ENCODE peak calls at places on chromosomes 16 and 17, in ten cellular contexts. One of them, this sample, is unnamed.

GRCh38 chr16:57803413-57803990 is 1.2 kb upstream of the KIFC3 start:
- DNase-seq in neuronal stem cell: no peak
- DNase-seq in SK-N-SH: no peak
- DNase-seq in GM06990: no peak
- DNase-seq in trophoblast cell: no peak
- DNase-seq in fibroblast of the aortic adventitia: peak
- DNase-seq in Peyer's patch: no peak
- DNase-seq in tibial artery: no peak
- DNase-seq in right atrium auricular region: no peak
- DNase-seq in foreskin fibroblast: no peak
- DNase-seq in this sample: peak

GRCh38 chr16:50866806-50867205 is 124.9 kb downstream of the CYLD start:
- DNase-seq in tibial artery: no peak
- DNase-seq in neuronal stem cell: no peak
- DNase-seq in trophoblast cell: no peak
- DNase-seq in right atrium auricular region: no peak
- DNase-seq in GM06990: no peak
- DNase-seq in SK-N-SH: no peak
- DNase-seq in foreskin fibroblast: no peak
- DNase-seq in fibroblast of the aortic adventitia: no peak
- DNase-seq in Peyer's patch: no peak
- DNase-seq in this sample: no peak

GRCh38 chr16:85991425-85991824 is 92.5 kb downstream of the IRF8 start:
- DNase-seq in Peyer's patch: no peak
- DNase-seq in tibial artery: no peak
- DNase-seq in neuronal stem cell: no peak
- DNase-seq in trophoblast cell: no peak
- DNase-seq in SK-N-SH: no peak
- DNase-seq in fibroblast of the aortic adventitia: no peak
- DNase-seq in GM06990: no peak
- DNase-seq in right atrium auricular region: no peak
- DNase-seq in foreskin fibroblast: no peak
- DNase-seq in this sample: no peak

GRCh38 chr16:69270395-69270794 is 40.8 kb upstream of the VPS4A start:
- DNase-seq in SK-N-SH: no peak
- DNase-seq in neuronal stem cell: no peak
- DNase-seq in right atrium auricular region: no peak
- DNase-seq in foreskin fibroblast: no peak
- DNase-seq in fibroblast of the aortic adventitia: peak
- DNase-seq in Peyer's patch: no peak
- DNase-seq in GM06990: no peak
- DNase-seq in trophoblast cell: no peak
- DNase-seq in tibial artery: no peak
- DNase-seq in this sample: no peak

GRCh38 chr17:71423871-71424546 is 696.8 kb upstream of the SOX9 start:
- DNase-seq in GM06990: peak
- DNase-seq in fibroblast of the aortic adventitia: no peak
- DNase-seq in tibial artery: no peak
- DNase-seq in SK-N-SH: no peak
- DNase-seq in neuronal stem cell: no peak
- DNase-seq in trophoblast cell: no peak
- DNase-seq in right atrium auricular region: no peak
- DNase-seq in foreskin fibroblast: no peak
- DNase-seq in Peyer's patch: no peak
- DNase-seq in this sample: peak

GRCh38 chr17:8442310-8442709 is 6.6 kb downstream of the NDEL1 start:
- DNase-seq in GM06990: no peak
- DNase-seq in foreskin fibroblast: no peak
- DNase-seq in fibroblast of the aortic adventitia: no peak
- DNase-seq in Peyer's patch: no peak
- DNase-seq in tibial artery: no peak
- DNase-seq in neuronal stem cell: no peak
- DNase-seq in SK-N-SH: no peak
- DNase-seq in trophoblast cell: no peak
- DNase-seq in right atrium auricular region: no peak
- DNase-seq in this sample: no peak

GRCh38 chr16:4392382-4393242 is 21.0 kb downstream of the VASN start:
- DNase-seq in foreskin fibroblast: peak
- DNase-seq in tibial artery: no peak
- DNase-seq in Peyer's patch: no peak
- DNase-seq in fibroblast of the aortic adventitia: peak
- DNase-seq in trophoblast cell: peak
- DNase-seq in right atrium auricular region: no peak
- DNase-seq in GM06990: no peak
- DNase-seq in neuronal stem cell: no peak
- DNase-seq in SK-N-SH: peak
- DNase-seq in this sample: peak

GRCh38 chr17:14621826-14622621 is 321.1 kb downstream of the HS3ST3B1 start:
- DNase-seq in tibial artery: no peak
- DNase-seq in Peyer's patch: no peak
- DNase-seq in right atrium auricular region: no peak
- DNase-seq in GM06990: no peak
- DNase-seq in fibroblast of the aortic adventitia: no peak
- DNase-seq in SK-N-SH: no peak
- DNase-seq in neuronal stem cell: no peak
- DNase-seq in trophoblast cell: no peak
- DNase-seq in foreskin fibroblast: no peak
- DNase-seq in this sample: no peak

GRCh38 chr17:5020502-5021023 is 14.7 kb downstream of the SLC52A1 start:
- DNase-seq in tibial artery: no peak
- DNase-seq in GM06990: no peak
- DNase-seq in foreskin fibroblast: no peak
- DNase-seq in right atrium auricular region: no peak
- DNase-seq in trophoblast cell: no peak
- DNase-seq in Peyer's patch: no peak
- DNase-seq in fibroblast of the aortic adventitia: no peak
- DNase-seq in SK-N-SH: no peak
- DNase-seq in neuronal stem cell: no peak
- DNase-seq in this sample: no peak

GRCh38 chr16:11356573-11357331 is 11.5 kb downstream of the RMI2 start:
- DNase-seq in trophoblast cell: peak
- DNase-seq in fibroblast of the aortic adventitia: peak
- DNase-seq in foreskin fibroblast: peak
- DNase-seq in Peyer's patch: peak
- DNase-seq in SK-N-SH: peak
- DNase-seq in right atrium auricular region: no peak
- DNase-seq in neuronal stem cell: peak
- DNase-seq in tibial artery: peak
- DNase-seq in GM06990: peak
- DNase-seq in this sample: peak

GRCh38 chr16:89105599-89106151 is 12.0 kb downstream of the ACSF3 start:
- DNase-seq in fibroblast of the aortic adventitia: no peak
- DNase-seq in GM06990: no peak
- DNase-seq in trophoblast cell: no peak
- DNase-seq in SK-N-SH: no peak
- DNase-seq in Peyer's patch: no peak
- DNase-seq in right atrium auricular region: no peak
- DNase-seq in foreskin fibroblast: no peak
- DNase-seq in tibial artery: no peak
- DNase-seq in neuronal stem cell: no peak
- DNase-seq in this sample: no peak

GRCh38 chr17:64648234-64648633 is 13.9 kb downstream of the SMURF2 start:
- DNase-seq in tibial artery: no peak
- DNase-seq in fibroblast of the aortic adventitia: no peak
- DNase-seq in foreskin fibroblast: peak
- DNase-seq in neuronal stem cell: no peak
- DNase-seq in SK-N-SH: no peak
- DNase-seq in right atrium auricular region: no peak
- DNase-seq in Peyer's patch: no peak
- DNase-seq in GM06990: no peak
- DNase-seq in trophoblast cell: no peak
- DNase-seq in this sample: no peak

DNA sequence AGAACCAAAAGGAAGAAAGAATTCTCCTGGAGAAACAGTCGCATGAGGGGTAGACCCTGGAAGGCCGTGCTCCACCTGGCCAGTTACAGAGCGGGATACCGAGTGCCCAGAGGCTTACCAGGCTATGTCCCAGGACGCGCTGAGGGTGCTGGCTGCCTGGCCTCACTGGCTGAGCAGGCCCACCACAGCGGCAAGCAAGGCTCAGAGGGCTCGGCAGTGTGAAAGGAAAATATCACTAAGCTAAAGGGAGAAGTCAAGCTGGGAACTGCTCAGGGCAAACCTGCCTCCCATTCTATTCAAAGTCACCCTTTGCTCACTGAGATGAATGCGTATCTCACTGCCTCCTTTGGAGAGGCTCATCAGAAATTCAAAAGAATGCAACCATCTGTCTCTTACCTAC is 37.5 kb downstream of the CCDC57 start:
- DNase-seq in trophoblast cell: no peak
- DNase-seq in foreskin fibroblast: no peak
- DNase-seq in GM06990: no peak
- DNase-seq in SK-N-SH: peak
- DNase-seq in right atrium auricular region: no peak
- DNase-seq in fibroblast of the aortic adventitia: no peak
- DNase-seq in Peyer's patch: no peak
- DNase-seq in neuronal stem cell: no peak
- DNase-seq in tibial artery: no peak
- DNase-seq in this sample: no peak
- H3K4me3 ChIP-seq in trophoblast cell: no peak
- H3K4me3 ChIP-seq in foreskin fibroblast: no peak
- H3K4me3 ChIP-seq in GM06990: no peak
- H3K4me3 ChIP-seq in SK-N-SH: no peak
- H3K4me3 ChIP-seq in right atrium auricular region: no peak
- H3K4me3 ChIP-seq in fibroblast of the aortic adventitia: no peak
- H3K4me3 ChIP-seq in Peyer's patch: no peak
- H3K4me3 ChIP-seq in neuronal stem cell: no peak
- H3K4me3 ChIP-seq in tibial artery: no peak
- H3K4me3 ChIP-seq in this sample: no peak

DNA sequence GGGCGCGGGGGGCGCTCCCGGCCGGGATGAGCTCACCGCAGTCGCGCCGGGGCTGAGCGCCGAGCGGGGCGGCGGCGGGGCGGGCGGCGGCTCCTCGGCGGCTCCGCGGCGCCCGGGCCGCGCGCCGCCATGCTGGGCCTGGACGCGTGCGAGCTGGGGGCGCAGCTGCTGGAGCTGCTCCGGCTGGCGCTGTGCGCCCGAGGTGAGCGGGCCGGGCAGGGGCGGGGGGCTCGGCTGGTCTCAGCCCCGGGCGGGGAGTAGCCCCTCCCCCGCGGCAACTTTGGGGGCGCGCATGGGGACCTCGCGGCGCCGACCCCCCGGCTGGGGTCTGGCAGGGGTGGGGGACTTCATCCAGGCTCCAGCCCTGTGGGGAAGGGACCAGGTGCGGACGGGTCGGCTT is at the start of gene ARHGDIG:
- DNase-seq in Peyer's patch: no peak
- DNase-seq in tibial artery: no peak
- DNase-seq in SK-N-SH: peak
- DNase-seq in right atrium auricular region: no peak
- DNase-seq in foreskin fibroblast: no peak
- DNase-seq in fibroblast of the aortic adventitia: no peak
- DNase-seq in GM06990: no peak
- DNase-seq in trophoblast cell: no peak
- DNase-seq in neuronal stem cell: no peak
- DNase-seq in this sample: no peak
- H3K4me3 ChIP-seq in Peyer's patch: peak
- H3K4me3 ChIP-seq in tibial artery: peak
- H3K4me3 ChIP-seq in SK-N-SH: peak
- H3K4me3 ChIP-seq in right atrium auricular region: peak
- H3K4me3 ChIP-seq in foreskin fibroblast: no peak
- H3K4me3 ChIP-seq in fibroblast of the aortic adventitia: peak
- H3K4me3 ChIP-seq in GM06990: no peak
- H3K4me3 ChIP-seq in trophoblast cell: peak
- H3K4me3 ChIP-seq in neuronal stem cell: peak
- H3K4me3 ChIP-seq in this sample: peak

GRCh38 chr16:66924527-66925321 is 611 bp downstream of the RRAD start:
- DNase-seq in Peyer's patch: peak
- DNase-seq in right atrium auricular region: no peak
- DNase-seq in GM06990: peak
- DNase-seq in fibroblast of the aortic adventitia: no peak
- DNase-seq in trophoblast cell: peak
- DNase-seq in neuronal stem cell: peak
- DNase-seq in foreskin fibroblast: peak
- DNase-seq in SK-N-SH: peak
- DNase-seq in tibial artery: no peak
- DNase-seq in this sample: no peak

GRCh38 chr16:66925322-66925840 is at the start of gene RRAD:
- DNase-seq in trophoblast cell: peak
- DNase-seq in Peyer's patch: no peak
- DNase-seq in foreskin fibroblast: peak
- DNase-seq in right atrium auricular region: no peak
- DNase-seq in fibroblast of the aortic adventitia: peak
- DNase-seq in tibial artery: peak
- DNase-seq in neuronal stem cell: no peak
- DNase-seq in SK-N-SH: no peak
- DNase-seq in GM06990: peak
- DNase-seq in this sample: peak

GRCh38 chr16:66923247-66923851 is 2.0 kb downstream of the RRAD start:
- DNase-seq in trophoblast cell: peak
- DNase-seq in GM06990: no peak
- DNase-seq in right atrium auricular region: no peak
- DNase-seq in tibial artery: peak
- DNase-seq in Peyer's patch: no peak
- DNase-seq in fibroblast of the aortic adventitia: peak
- DNase-seq in neuronal stem cell: no peak
- DNase-seq in SK-N-SH: no peak
- DNase-seq in foreskin fibroblast: no peak
- DNase-seq in this sample: no peak

GRCh38 chr16:66921758-66922450 is 3.2 kb upstream of the CDH16 start:
- DNase-seq in tibial artery: no peak
- DNase-seq in fibroblast of the aortic adventitia: no peak
- DNase-seq in Peyer's patch: no peak
- DNase-seq in foreskin fibroblast: no peak
- DNase-seq in GM06990: no peak
- DNase-seq in trophoblast cell: peak
- DNase-seq in SK-N-SH: no peak
- DNase-seq in right atrium auricular region: no peak
- DNase-seq in neuronal stem cell: no peak
- DNase-seq in this sample: no peak

GRCh38 chr16:66923866-66924265 is 1.5 kb downstream of the RRAD start:
- DNase-seq in Peyer's patch: no peak
- DNase-seq in GM06990: no peak
- DNase-seq in tibial artery: no peak
- DNase-seq in SK-N-SH: no peak
- DNase-seq in trophoblast cell: no peak
- DNase-seq in foreskin fibroblast: no peak
- DNase-seq in neuronal stem cell: no peak
- DNase-seq in fibroblast of the aortic adventitia: no peak
- DNase-seq in right atrium auricular region: no peak
- DNase-seq in this sample: no peak
- H3K4me3 ChIP-seq in Peyer's patch: peak
- H3K4me3 ChIP-seq in GM06990: no peak
- H3K4me3 ChIP-seq in tibial artery: peak
- H3K4me3 ChIP-seq in SK-N-SH: no peak
- H3K4me3 ChIP-seq in trophoblast cell: no peak
- H3K4me3 ChIP-seq in foreskin fibroblast: no peak
- H3K4me3 ChIP-seq in neuronal stem cell: no peak
- H3K4me3 ChIP-seq in fibroblast of the aortic adventitia: no peak
- H3K4me3 ChIP-seq in right atrium auricular region: peak
- H3K4me3 ChIP-seq in this sample: no peak

DNA sequence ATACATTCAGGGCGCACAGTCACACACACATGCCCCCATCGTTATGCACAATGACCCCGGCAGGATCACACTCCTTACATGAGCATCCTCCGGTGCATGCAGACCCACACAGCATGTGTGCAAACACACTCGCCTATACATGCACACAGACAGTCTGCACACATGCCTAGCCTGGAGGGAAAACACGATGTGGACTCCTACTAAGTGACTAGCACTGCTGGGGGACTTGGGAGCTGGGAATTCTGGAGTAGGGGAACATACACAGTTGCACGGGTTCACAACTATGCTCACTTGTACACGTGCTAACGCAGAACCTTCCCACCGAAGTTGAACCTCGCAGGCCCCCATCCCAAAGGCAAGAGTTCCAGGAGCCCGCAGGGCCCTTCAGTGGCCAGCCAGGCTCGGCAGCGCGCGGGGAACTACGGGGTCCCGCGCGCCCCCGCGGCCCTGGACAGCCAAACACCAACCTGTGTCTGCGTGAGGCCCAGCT is 2.0 kb downstream of the DLX3 start:
- DNase-seq in trophoblast cell: no peak
- DNase-seq in GM06990: no peak
- DNase-seq in SK-N-SH: peak
- DNase-seq in right atrium auricular region: no peak
- DNase-seq in neuronal stem cell: no peak
- DNase-seq in foreskin fibroblast: no peak
- DNase-seq in tibial artery: no peak
- DNase-seq in fibroblast of the aortic adventitia: no peak
- DNase-seq in Peyer's patch: no peak
- DNase-seq in this sample: no peak
- H3K4me3 ChIP-seq in trophoblast cell: peak
- H3K4me3 ChIP-seq in GM06990: no peak
- H3K4me3 ChIP-seq in SK-N-SH: peak
- H3K4me3 ChIP-seq in right atrium auricular region: peak
- H3K4me3 ChIP-seq in neuronal stem cell: peak
- H3K4me3 ChIP-seq in foreskin fibroblast: peak
- H3K4me3 ChIP-seq in tibial artery: peak
- H3K4me3 ChIP-seq in fibroblast of the aortic adventitia: no peak
- H3K4me3 ChIP-seq in Peyer's patch: peak
- H3K4me3 ChIP-seq in this sample: no peak